ENCODE peak calls at places on chromosomes 5 and 9, in ten cellular contexts. One of them, this sample, is unnamed.

GRCh38 chr9:93126151-93126781 is 7.8 kb downstream of the NINJ1 start:
- DNase-seq in fibroblast of mammary gland: no peak
- DNase-seq in testis: no peak
- DNase-seq in breast epithelium: peak
- DNase-seq in fibroblast of lung: no peak
- DNase-seq in psoas muscle: peak
- DNase-seq in tibial nerve: peak
- DNase-seq in PC-9: no peak
- DNase-seq in HepG2: no peak
- DNase-seq in A549: no peak
- DNase-seq in this sample: no peak

GRCh38 chr5:38340961-38341500 is 82.7 kb downstream of the EGFLAM start:
- DNase-seq in fibroblast of mammary gland: no peak
- DNase-seq in testis: no peak
- DNase-seq in breast epithelium: no peak
- DNase-seq in fibroblast of lung: no peak
- DNase-seq in psoas muscle: no peak
- DNase-seq in tibial nerve: no peak
- DNase-seq in PC-9: no peak
- DNase-seq in HepG2: no peak
- DNase-seq in A549: no peak
- DNase-seq in this sample: no peak

GRCh38 chr9:110578575-110578895 is 1.0 kb downstream of the SVEP1 start:
- DNase-seq in fibroblast of mammary gland: no peak
- DNase-seq in testis: no peak
- DNase-seq in breast epithelium: no peak
- DNase-seq in fibroblast of lung: no peak
- DNase-seq in psoas muscle: no peak
- DNase-seq in tibial nerve: no peak
- DNase-seq in PC-9: no peak
- DNase-seq in HepG2: no peak
- DNase-seq in A549: no peak
- DNase-seq in this sample: no peak

GRCh38 chr5:11540112-11540511 is 364.1 kb downstream of the CTNND2 start:
- DNase-seq in fibroblast of mammary gland: peak
- DNase-seq in testis: no peak
- DNase-seq in breast epithelium: no peak
- DNase-seq in fibroblast of lung: no peak
- DNase-seq in psoas muscle: no peak
- DNase-seq in tibial nerve: no peak
- DNase-seq in PC-9: no peak
- DNase-seq in HepG2: no peak
- DNase-seq in A549: no peak
- DNase-seq in this sample: no peak

GRCh38 chr5:112586596-112587062 is 151.1 kb upstream of the APC start:
- DNase-seq in fibroblast of mammary gland: no peak
- DNase-seq in testis: no peak
- DNase-seq in breast epithelium: no peak
- DNase-seq in fibroblast of lung: no peak
- DNase-seq in psoas muscle: no peak
- DNase-seq in tibial nerve: no peak
- DNase-seq in PC-9: no peak
- DNase-seq in HepG2: peak
- DNase-seq in A549: no peak
- DNase-seq in this sample: no peak

GRCh38 chr5:39256472-39256871 is 37.1 kb upstream of the FYB1 start:
- DNase-seq in fibroblast of mammary gland: peak
- DNase-seq in testis: no peak
- DNase-seq in breast epithelium: no peak
- DNase-seq in fibroblast of lung: peak
- DNase-seq in psoas muscle: no peak
- DNase-seq in tibial nerve: no peak
- DNase-seq in PC-9: peak
- DNase-seq in HepG2: no peak
- DNase-seq in A549: peak
- DNase-seq in this sample: peak

GRCh38 chr5:18465833-18466681 is 831.8 kb downstream of the TAF11L14 start:
- DNase-seq in fibroblast of mammary gland: peak
- DNase-seq in testis: peak
- DNase-seq in breast epithelium: no peak
- DNase-seq in fibroblast of lung: peak
- DNase-seq in psoas muscle: no peak
- DNase-seq in tibial nerve: peak
- DNase-seq in PC-9: peak
- DNase-seq in HepG2: peak
- DNase-seq in A549: peak
- DNase-seq in this sample: peak

GRCh38 chr5:135034186-135034962 is at the start of gene PITX1:
- DNase-seq in fibroblast of mammary gland: peak
- DNase-seq in testis: no peak
- DNase-seq in breast epithelium: no peak
- DNase-seq in fibroblast of lung: peak
- DNase-seq in psoas muscle: peak
- DNase-seq in tibial nerve: no peak
- DNase-seq in PC-9: peak
- DNase-seq in HepG2: peak
- DNase-seq in A549: peak
- DNase-seq in this sample: peak

GRCh38 chr5:143931986-143932385 is 120.0 kb downstream of the HMHB1 start:
- DNase-seq in fibroblast of mammary gland: no peak
- DNase-seq in testis: no peak
- DNase-seq in breast epithelium: no peak
- DNase-seq in fibroblast of lung: no peak
- DNase-seq in psoas muscle: no peak
- DNase-seq in tibial nerve: no peak
- DNase-seq in PC-9: no peak
- DNase-seq in HepG2: no peak
- DNase-seq in A549: no peak
- DNase-seq in this sample: no peak

GRCh38 chr5:77908787-77909186 is 132.6 kb upstream of the TBCA start:
- DNase-seq in fibroblast of mammary gland: no peak
- DNase-seq in testis: no peak
- DNase-seq in breast epithelium: no peak
- DNase-seq in fibroblast of lung: no peak
- DNase-seq in psoas muscle: no peak
- DNase-seq in tibial nerve: no peak
- DNase-seq in PC-9: no peak
- DNase-seq in HepG2: no peak
- DNase-seq in A549: no peak
- DNase-seq in this sample: no peak

GRCh38 chr5:148443998-148444397 is 60.2 kb downstream of the FBXO38 start:
- DNase-seq in fibroblast of mammary gland: peak
- DNase-seq in testis: peak
- DNase-seq in breast epithelium: no peak
- DNase-seq in fibroblast of lung: peak
- DNase-seq in psoas muscle: no peak
- DNase-seq in tibial nerve: no peak
- DNase-seq in PC-9: peak
- DNase-seq in HepG2: peak
- DNase-seq in A549: peak
- DNase-seq in this sample: peak

GRCh38 chr9:101791938-101792337 is 53.5 kb upstream of the GRIN3A start:
- DNase-seq in fibroblast of mammary gland: peak
- DNase-seq in testis: peak
- DNase-seq in breast epithelium: no peak
- DNase-seq in fibroblast of lung: peak
- DNase-seq in psoas muscle: no peak
- DNase-seq in tibial nerve: no peak
- DNase-seq in PC-9: no peak
- DNase-seq in HepG2: peak
- DNase-seq in A549: peak
- DNase-seq in this sample: peak

GRCh38 chr9:12814877-12815237 is 40.0 kb downstream of the LURAP1L start:
- DNase-seq in fibroblast of mammary gland: no peak
- DNase-seq in testis: no peak
- DNase-seq in breast epithelium: no peak
- DNase-seq in fibroblast of lung: no peak
- DNase-seq in psoas muscle: no peak
- DNase-seq in tibial nerve: no peak
- DNase-seq in PC-9: no peak
- DNase-seq in HepG2: no peak
- DNase-seq in A549: no peak
- DNase-seq in this sample: no peak

GRCh38 chr5:95901676-95902646 is 59.7 kb downstream of the ELL2 start:
- DNase-seq in fibroblast of mammary gland: peak
- DNase-seq in testis: no peak
- DNase-seq in breast epithelium: no peak
- DNase-seq in fibroblast of lung: peak
- DNase-seq in psoas muscle: no peak
- DNase-seq in tibial nerve: no peak
- DNase-seq in PC-9: no peak
- DNase-seq in HepG2: no peak
- DNase-seq in A549: peak
- DNase-seq in this sample: peak

DNA sequence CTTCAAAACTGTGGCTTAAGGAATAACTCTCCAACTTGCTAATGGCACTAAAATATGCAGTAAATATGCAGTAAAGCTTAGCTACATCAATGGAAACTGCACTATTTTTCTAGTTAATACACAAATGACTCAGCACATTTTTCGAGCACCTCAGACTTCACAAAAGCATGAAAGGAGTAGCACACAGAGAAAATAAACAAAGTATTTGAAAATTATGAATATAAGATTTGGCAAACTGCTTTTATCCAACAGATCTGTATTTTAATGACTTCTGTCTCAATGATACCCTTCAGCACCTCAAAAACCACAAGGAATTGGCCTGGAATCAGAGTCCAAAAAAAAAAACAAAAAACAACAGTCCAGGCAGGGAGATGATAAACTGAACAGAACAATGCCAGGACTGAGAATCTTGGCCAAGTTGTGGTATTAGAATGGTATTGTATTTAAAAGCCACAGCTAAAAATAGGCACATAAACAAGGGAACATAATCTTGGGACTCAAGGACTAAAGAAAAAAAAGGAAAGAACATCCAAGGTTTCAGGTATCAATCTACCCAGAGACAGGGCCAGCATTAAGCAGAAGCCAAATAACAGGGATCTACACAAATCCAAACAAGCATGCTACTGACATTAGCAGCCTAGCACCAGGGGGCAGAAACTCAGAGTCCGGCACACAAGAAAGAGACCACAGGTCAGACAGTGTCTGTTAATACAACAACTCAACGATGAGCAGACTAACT is 21.4 kb downstream of the TMEM245 start:
- DNase-seq in fibroblast of mammary gland: peak
- DNase-seq in testis: peak
- DNase-seq in breast epithelium: no peak
- DNase-seq in fibroblast of lung: peak
- DNase-seq in psoas muscle: no peak
- DNase-seq in tibial nerve: no peak
- DNase-seq in PC-9: peak
- DNase-seq in HepG2: peak
- DNase-seq in A549: no peak
- DNase-seq in this sample: peak
- TF ChIP-seq CTCF in fibroblast of mammary gland: peak
- TF ChIP-seq CTCF in testis: no peak
- TF ChIP-seq CTCF in breast epithelium: no peak
- TF ChIP-seq CTCF in fibroblast of lung: peak
- TF ChIP-seq CTCF in psoas muscle: peak
- TF ChIP-seq CTCF in tibial nerve: no peak
- TF ChIP-seq CTCF in PC-9: peak
- TF ChIP-seq CTCF in HepG2: peak
- TF ChIP-seq CTCF in A549: peak
- TF ChIP-seq CTCF in this sample: peak

GRCh38 chr5:139644646-139645494 is 3.3 kb upstream of the CXXC5 start:
- DNase-seq in fibroblast of mammary gland: no peak
- DNase-seq in testis: no peak
- DNase-seq in breast epithelium: peak
- DNase-seq in fibroblast of lung: no peak
- DNase-seq in psoas muscle: no peak
- DNase-seq in tibial nerve: no peak
- DNase-seq in PC-9: peak
- DNase-seq in HepG2: no peak
- DNase-seq in A549: no peak
- DNase-seq in this sample: no peak
- H3K4me3 ChIP-seq in fibroblast of mammary gland: no peak
- H3K4me3 ChIP-seq in testis: no peak
- H3K4me3 ChIP-seq in breast epithelium: no peak
- H3K4me3 ChIP-seq in fibroblast of lung: no peak
- H3K4me3 ChIP-seq in psoas muscle: no peak
- H3K4me3 ChIP-seq in tibial nerve: no peak
- H3K4me3 ChIP-seq in PC-9: no peak
- H3K4me3 ChIP-seq in HepG2: no peak
- H3K4me3 ChIP-seq in A549: no peak
- H3K4me3 ChIP-seq in this sample: no peak

GRCh38 chr5:35879649-35880048 is 23.0 kb downstream of the IL7R start:
- DNase-seq in fibroblast of mammary gland: no peak
- DNase-seq in testis: no peak
- DNase-seq in breast epithelium: no peak
- DNase-seq in fibroblast of lung: no peak
- DNase-seq in psoas muscle: no peak
- DNase-seq in tibial nerve: no peak
- DNase-seq in PC-9: no peak
- DNase-seq in HepG2: no peak
- DNase-seq in A549: no peak
- DNase-seq in this sample: no peak
- TF ChIP-seq CTCF in fibroblast of mammary gland: no peak
- TF ChIP-seq CTCF in testis: no peak
- TF ChIP-seq CTCF in breast epithelium: no peak
- TF ChIP-seq CTCF in fibroblast of lung: no peak
- TF ChIP-seq CTCF in psoas muscle: no peak
- TF ChIP-seq CTCF in tibial nerve: no peak
- TF ChIP-seq CTCF in PC-9: no peak
- TF ChIP-seq CTCF in HepG2: no peak
- TF ChIP-seq CTCF in A549: no peak
- TF ChIP-seq CTCF in this sample: no peak

GRCh38 chr5:40677456-40677855 is 2.3 kb upstream of the PTGER4 start:
- DNase-seq in fibroblast of mammary gland: no peak
- DNase-seq in testis: no peak
- DNase-seq in breast epithelium: no peak
- DNase-seq in fibroblast of lung: no peak
- DNase-seq in psoas muscle: no peak
- DNase-seq in tibial nerve: no peak
- DNase-seq in PC-9: no peak
- DNase-seq in HepG2: no peak
- DNase-seq in A549: no peak
- DNase-seq in this sample: no peak

GRCh38 chr5:40675396-40676133 is 4.2 kb upstream of the PTGER4 start:
- DNase-seq in fibroblast of mammary gland: no peak
- DNase-seq in testis: no peak
- DNase-seq in breast epithelium: no peak
- DNase-seq in fibroblast of lung: no peak
- DNase-seq in psoas muscle: no peak
- DNase-seq in tibial nerve: no peak
- DNase-seq in PC-9: no peak
- DNase-seq in HepG2: no peak
- DNase-seq in A549: no peak
- DNase-seq in this sample: no peak

GRCh38 chr5:40678021-40678939 is 1.4 kb upstream of the PTGER4 start:
- DNase-seq in fibroblast of mammary gland: no peak
- DNase-seq in testis: no peak
- DNase-seq in breast epithelium: no peak
- DNase-seq in fibroblast of lung: peak
- DNase-seq in psoas muscle: no peak
- DNase-seq in tibial nerve: no peak
- DNase-seq in PC-9: peak
- DNase-seq in HepG2: no peak
- DNase-seq in A549: no peak
- DNase-seq in this sample: no peak

GRCh38 chr5:40674661-40675235 is 5.0 kb upstream of the PTGER4 start:
- DNase-seq in fibroblast of mammary gland: no peak
- DNase-seq in testis: no peak
- DNase-seq in breast epithelium: no peak
- DNase-seq in fibroblast of lung: no peak
- DNase-seq in psoas muscle: no peak
- DNase-seq in tibial nerve: no peak
- DNase-seq in PC-9: no peak
- DNase-seq in HepG2: no peak
- DNase-seq in A549: no peak
- DNase-seq in this sample: no peak

GRCh38 chr5:40676643-40677333 is 2.9 kb upstream of the PTGER4 start:
- DNase-seq in fibroblast of mammary gland: peak
- DNase-seq in testis: no peak
- DNase-seq in breast epithelium: no peak
- DNase-seq in fibroblast of lung: peak
- DNase-seq in psoas muscle: peak
- DNase-seq in tibial nerve: no peak
- DNase-seq in PC-9: peak
- DNase-seq in HepG2: no peak
- DNase-seq in A549: no peak
- DNase-seq in this sample: peak
- H3K4me3 ChIP-seq in fibroblast of mammary gland: no peak
- H3K4me3 ChIP-seq in testis: no peak
- H3K4me3 ChIP-seq in breast epithelium: no peak
- H3K4me3 ChIP-seq in fibroblast of lung: peak
- H3K4me3 ChIP-seq in psoas muscle: peak
- H3K4me3 ChIP-seq in tibial nerve: no peak
- H3K4me3 ChIP-seq in PC-9: peak
- H3K4me3 ChIP-seq in HepG2: no peak
- H3K4me3 ChIP-seq in A549: no peak
- H3K4me3 ChIP-seq in this sample: no peak

This sample was measured in fibroblast of villous mesenchyme.